ENCODE peak calls at places on chromosome 21, in six cellular contexts. V is HEK293T; Y is PC-9; C is A549; E is stimulated activated CD8-positive, alpha-beta memory T cell treated with anti-CD3 and anti-CD28 coated beads, Interleukin-4, amount 100 ng/mL, for 4 hours; I is H9. N is an unnamed sample.

GRCh38 chr21:45317401-45318145 is 29.9 kb upstream of the POFUT2 start:
- DNase-seq in V (no peak), Y (no peak), C (no peak), E (no peak), I (peak), N (peak)

GRCh38 chr21:34690041-34690792 is 21.4 kb downstream of the CLIC6 start:
- DNase-seq in V (no peak), Y (peak), C (no peak), E (no peak), I (no peak), N (no peak)

GRCh38 chr21:29753216-29753615 is 186.6 kb downstream of the GRIK1 start:
- DNase-seq in V (no peak), Y (no peak), C (no peak), E (no peak), I (no peak), N (no peak)

GRCh38 chr21:45530423-45531113 is 11.7 kb downstream of the SLC19A1 start:
- DNase-seq in V (no peak), Y (no peak), C (no peak), E (no peak), I (no peak), N (no peak)

GRCh38 chr21:44391345-44392091 is 38.1 kb downstream of the TRPM2 start:
- DNase-seq in V (no peak), Y (no peak), C (no peak), E (no peak), I (no peak), N (no peak)

GRCh38 chr21:38820471-38821239 is 14.9 kb downstream of the ETS2 start:
- DNase-seq in V (no peak), Y (no peak), C (no peak), E (no peak), I (no peak), N (no peak)

GRCh38 chr21:35204850-35205564 is 155.9 kb upstream of the RUNX1 start:
- DNase-seq in V (no peak), Y (no peak), C (no peak), E (no peak), I (no peak), N (no peak)

GRCh38 chr21:39776589-39776988 is 31.6 kb downstream of the IGSF5 start:
- DNase-seq in V (no peak), Y (no peak), C (no peak), E (no peak), I (no peak), N (no peak)

GRCh38 chr21:46220275-46220810 is 8.2 kb downstream of the LSS start:
- DNase-seq in V (no peak), Y (no peak), C (no peak), E (no peak), I (no peak), N (no peak)

GRCh38 chr21:31479714-31480113 is 135.7 kb upstream of the TIAM1 start:
- DNase-seq in V (no peak), Y (no peak), C (no peak), E (no peak), I (no peak), N (no peak)

GRCh38 chr21:18522181-18522771 is 118.7 kb upstream of the TMPRSS15 start:
- DNase-seq in V (no peak), Y (no peak), C (no peak), E (no peak), I (no peak), N (no peak)

GRCh38 chr21:45940091-45940490 is 41.5 kb upstream of the COL6A1 start:
- DNase-seq in V (no peak), Y (no peak), C (no peak), E (no peak), I (no peak), N (no peak)

GRCh38 chr21:36847189-36847588 is 119.3 kb downstream of the HLCS start:
- DNase-seq in V (no peak), Y (peak), C (peak), E (no peak), I (no peak), N (peak)

GRCh38 chr21:21156397-21156796 is 158.2 kb downstream of the NCAM2 start:
- DNase-seq in V (no peak), Y (no peak), C (no peak), E (no peak), I (no peak), N (no peak)

GRCh38 chr21:35075546-35075945 is 26.4 kb upstream of the RUNX1 start:
- DNase-seq in V (no peak), Y (no peak), C (no peak), E (no peak), I (no peak), N (no peak)

GRCh38 chr21:30463713-30464112 is 16.5 kb downstream of the KRTAP19-1 start:
- DNase-seq in V (no peak), Y (no peak), C (no peak), E (no peak), I (no peak), N (no peak)

GRCh38 chr21:42343101-42343500 is 7.7 kb downstream of the TFF2 start:
- DNase-seq in V (no peak), Y (no peak), C (no peak), E (no peak), I (peak), N (no peak)

GRCh38 chr21:45177039-45177438 is 102.7 kb downstream of the ADARB1 start:
- DNase-seq in V (no peak), Y (no peak), C (no peak), E (no peak), I (no peak), N (no peak)

GRCh38 chr21:17003221-17003620 is 509.6 kb upstream of the CXADR start:
- DNase-seq in V (no peak), Y (no peak), C (no peak), E (no peak), I (no peak), N (no peak)

GRCh38 chr21:37072239-37072987 is 458 bp downstream of the PIGP start:
- DNase-seq in V (peak), Y (peak), C (peak), E (no peak), I (no peak), N (no peak)

GRCh38 chr21:33976082-33976979 is 60.7 kb upstream of the ATP5PO start:
- DNase-seq in V (no peak), Y (peak), C (peak), E (peak), I (no peak), N (peak)

GRCh38 chr21:25179116-25179515 is 428.2 kb downstream of the MRPL39 start:
- DNase-seq in V (no peak), Y (no peak), C (no peak), E (no peak), I (no peak), N (no peak)

GRCh38 chr21:29418813-29419212 is 120.1 kb downstream of the BACH1 start:
- DNase-seq in V (no peak), Y (no peak), C (no peak), E (no peak), I (no peak), N (no peak)

GRCh38 chr21:36319767-36320420 is at the start of gene MORC3:
- DNase-seq in V (peak), Y (peak), C (peak), E (peak), I (peak), N (peak)

GRCh38 chr21:44850905-44851657 is 22.4 kb downstream of the PTTG1IP start:
- DNase-seq in V (no peak), Y (no peak), C (no peak), E (no peak), I (no peak), N (no peak)

GRCh38 chr21:27425574-27425973 is 458.7 kb upstream of the ADAMTS5 start:
- DNase-seq in V (no peak), Y (no peak), C (no peak), E (no peak), I (no peak), N (no peak)

GRCh38 chr21:45983981-45984551 is 2.5 kb downstream of the COL6A1 start:
- DNase-seq in V (no peak), Y (no peak), C (no peak), E (no peak), I (no peak), N (no peak)

GRCh38 chr21:34949045-34949444 is 100.1 kb downstream of the RUNX1 start:
- DNase-seq in V (no peak), Y (no peak), C (no peak), E (no peak), I (no peak), N (no peak)

GRCh38 chr21:37571442-37571841 is 204.9 kb downstream of the DYRK1A start:
- DNase-seq in V (no peak), Y (no peak), C (no peak), E (no peak), I (no peak), N (no peak)

GRCh38 chr21:43850728-43851295 is 14.2 kb upstream of the AGPAT3 start:
- DNase-seq in V (no peak), Y (no peak), C (no peak), E (no peak), I (no peak), N (no peak)

GRCh38 chr21:42532466-42533181 is 19.0 kb downstream of the SLC37A1 start:
- DNase-seq in V (no peak), Y (no peak), C (no peak), E (no peak), I (peak), N (no peak)

GRCh38 chr21:30996728-30997127 is 41.5 kb downstream of the KRTAP19-8 start:
- DNase-seq in V (no peak), Y (no peak), C (no peak), E (no peak), I (no peak), N (no peak)

GRCh38 chr21:34704119-34704518 is 35.3 kb downstream of the CLIC6 start:
- DNase-seq in V (no peak), Y (no peak), C (no peak), E (no peak), I (no peak), N (no peak)

GRCh38 chr21:45919593-45919992 is 62.0 kb upstream of the COL6A1 start:
- DNase-seq in V (no peak), Y (no peak), C (no peak), E (no peak), I (no peak), N (no peak)

GRCh38 chr21:35969281-35969680 is 91.0 kb downstream of the SETD4 start:
- DNase-seq in V (no peak), Y (no peak), C (no peak), E (no peak), I (no peak), N (no peak)

GRCh38 chr21:28442624-28443023 is 550.1 kb downstream of the LTN1 start:
- DNase-seq in V (no peak), Y (no peak), C (no peak), E (no peak), I (no peak), N (no peak)

GRCh38 chr21:14120091-14120734 is 90.5 kb downstream of the LIPI start:
- DNase-seq in V (peak), Y (no peak), C (no peak), E (no peak), I (peak), N (peak)

GRCh38 chr21:33205476-33205875 is 24.3 kb upstream of the IFNAR2 start:
- DNase-seq in V (no peak), Y (no peak), C (no peak), E (no peak), I (no peak), N (no peak)

GRCh38 chr21:35256468-35256988 is 207.4 kb upstream of the RUNX1 start:
- DNase-seq in V (peak), Y (peak), C (peak), E (no peak), I (no peak), N (peak)

N was measured in HepG2.